ENCODE peak calls at places on chromosomes 12 and 14, in eight cellular contexts. K is PC-9, L is A549, C is tibial artery, N is neural crest cell, T is mammary epithelial cell, B is pancreas, Y is bronchial epithelial cell. J is an unnamed sample.

GRCh38 chr14:77641207-77641533 is 24.7 kb upstream of the SPTLC2 start:
- DNase-seq in K (peak; percentile 74), L (no peak), C (no peak), N (no peak), T (no peak), B (no peak), Y (no peak), J (no peak)

GRCh38 chr12:130754234-130755001 is 38.3 kb upstream of the RIMBP2 start:
- DNase-seq in K (no peak), L (no peak), C (no peak), N (no peak), T (no peak), B (no peak), Y (no peak), J (no peak)

GRCh38 chr12:122168492-122168891 is 5.5 kb downstream of the IL31 start:
- DNase-seq in K (no peak), L (no peak), C (no peak), N (no peak), T (no peak), B (no peak), Y (no peak), J (no peak)

GRCh38 chr12:76277480-76277879 is 70.7 kb downstream of the BBS10 start:
- DNase-seq in K (no peak), L (no peak), C (no peak), N (no peak), T (peak; percentile 61), B (no peak), Y (peak; percentile 41), J (no peak)

GRCh38 chr14:50954811-50955372 is 10.6 kb upstream of the PYGL start:
- DNase-seq in K (peak; percentile 52), L (peak; percentile 79), C (no peak), N (no peak), T (peak; percentile 66), B (no peak), Y (peak; percentile 88), J (no peak)

GRCh38 chr14:35480119-35480769 is 53.7 kb upstream of the INSM2 start:
- DNase-seq in K (no peak), L (no peak), C (no peak), N (no peak), T (peak; percentile 1), B (no peak), Y (peak; percentile 22), J (no peak)

GRCh38 chr12:49462103-49462739 is 76.6 kb upstream of the KCNH3 start:
- DNase-seq in K (no peak), L (no peak), C (no peak), N (no peak), T (no peak), B (no peak), Y (no peak), J (no peak)

GRCh38 chr12:56839489-56840442 is 76.6 kb downstream of the HSD17B6 start:
- DNase-seq in K (peak; percentile 37), L (peak; percentile 65), C (peak; percentile 66), N (peak; percentile 30), T (peak; percentile 56), B (no peak), Y (peak; percentile 48), J (peak; percentile 77)

GRCh38 chr14:69093551-69094421 is 59.1 kb downstream of the DCAF5 start:
- DNase-seq in K (peak; percentile 62), L (no peak), C (no peak), N (peak; percentile 10), T (peak; percentile 47), B (no peak), Y (no peak), J (peak; percentile 66)

GRCh38 chr14:69092840-69093422 is 60.0 kb downstream of the DCAF5 start:
- DNase-seq in K (no peak), L (no peak), C (no peak), N (no peak), T (no peak), B (no peak), Y (no peak), J (no peak)

GRCh38 chr14:69097974-69098373 is 54.9 kb downstream of the DCAF5 start:
- DNase-seq in K (no peak), L (no peak), C (no peak), N (no peak), T (no peak), B (no peak), Y (no peak), J (no peak)

GRCh38 chr14:69094481-69094880 is 58.4 kb downstream of the DCAF5 start:
- DNase-seq in K (no peak), L (no peak), C (no peak), N (no peak), T (no peak), B (no peak), Y (no peak), J (no peak)

DNA sequence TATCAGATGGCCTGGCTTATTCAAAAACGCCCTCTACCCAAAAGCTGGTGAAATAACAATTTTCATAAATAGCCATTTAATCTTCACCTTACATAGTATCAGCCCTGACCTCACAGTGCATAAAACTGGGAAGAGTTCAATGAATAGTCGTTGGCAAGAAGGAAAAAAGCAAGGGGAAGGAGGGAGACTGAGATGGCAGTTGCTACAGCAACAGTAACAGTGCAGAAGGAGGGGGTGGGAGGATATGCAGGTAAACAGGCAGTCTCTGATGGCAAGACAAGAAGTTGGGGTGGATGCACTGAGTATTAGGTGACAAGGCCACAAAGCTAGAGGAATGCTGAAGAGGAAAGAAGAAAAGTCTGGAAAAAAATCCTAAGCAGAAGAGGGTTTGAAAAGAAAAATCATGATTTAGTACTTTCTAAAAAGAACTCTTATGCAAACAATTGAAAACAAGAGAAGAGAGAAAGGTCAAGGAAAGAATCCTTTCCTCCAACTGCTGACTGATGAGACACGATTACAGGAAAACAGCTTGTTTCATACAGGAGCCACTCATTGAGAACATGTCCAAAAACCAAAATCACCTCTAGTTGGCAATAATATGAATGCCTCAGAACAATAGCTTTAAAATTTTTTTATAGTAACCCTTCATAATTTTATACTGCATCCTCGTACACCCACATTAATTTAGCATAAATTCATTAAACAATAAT is 56.0 kb downstream of the DCAF5 start:
- DNase-seq in K (no peak), L (no peak), C (no peak), N (no peak), T (no peak), B (no peak), Y (no peak), J (no peak)
- TF ChIP-seq CTCF in K (no peak), L (no peak), C (no peak), N (no peak), T (no peak), B (no peak), Y (no peak), J (no peak)

GRCh38 chr12:89476889-89477288 is 47.7 kb downstream of the GALNT4 start:
- DNase-seq in K (no peak), L (no peak), C (no peak), N (no peak), T (no peak), B (no peak), Y (no peak), J (no peak)

GRCh38 chr12:89479982-89480381 is 44.6 kb downstream of the GALNT4 start:
- DNase-seq in K (no peak), L (no peak), C (no peak), N (no peak), T (no peak), B (no peak), Y (no peak), J (peak; percentile 17)

GRCh38 chr12:89475203-89475990 is 49.2 kb downstream of the GALNT4 start:
- DNase-seq in K (no peak), L (no peak), C (no peak), N (no peak), T (no peak), B (no peak), Y (peak; percentile 56), J (no peak)

GRCh38 chr12:89476232-89476631 is 48.4 kb downstream of the GALNT4 start:
- DNase-seq in K (no peak), L (no peak), C (no peak), N (no peak), T (no peak), B (no peak), Y (no peak), J (no peak)

DNA sequence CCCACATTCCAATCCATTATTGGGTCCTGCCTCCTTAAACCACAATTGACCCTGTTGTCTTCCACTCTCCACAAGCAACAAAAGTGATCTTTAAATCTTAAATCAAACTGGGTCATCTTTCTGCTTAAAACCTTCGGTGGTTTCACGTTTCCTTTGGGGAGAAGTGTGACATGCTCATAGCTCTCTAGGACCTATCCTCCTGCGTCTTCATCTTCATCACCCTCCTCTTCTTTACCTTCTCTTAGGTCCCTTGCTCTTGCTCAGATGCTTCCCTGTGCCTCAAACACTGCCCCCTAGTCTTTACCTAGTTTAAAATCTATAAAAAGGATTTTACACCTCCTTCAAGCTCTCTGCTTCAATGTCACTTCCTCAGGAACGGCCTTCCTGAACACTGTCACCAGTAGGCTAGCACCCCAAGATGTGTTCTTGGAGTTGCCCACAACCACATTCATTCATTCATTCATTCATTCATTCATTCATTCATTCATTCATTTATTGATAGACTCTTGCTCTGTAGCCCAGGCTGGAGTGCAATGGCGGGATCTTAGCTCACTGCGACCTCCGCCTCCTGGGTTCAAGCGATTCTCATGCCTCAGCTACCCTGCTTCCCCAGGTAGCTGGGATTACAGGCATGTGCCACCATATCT is 46.8 kb downstream of the GALNT4 start:
- DNase-seq in K (no peak), L (no peak), C (no peak), N (no peak), T (no peak), B (no peak), Y (no peak), J (no peak)
- TF ChIP-seq CTCF in K (no peak), L (no peak), C (no peak), N (no peak), T (no peak), B (no peak), Y (no peak), J (no peak)

DNA sequence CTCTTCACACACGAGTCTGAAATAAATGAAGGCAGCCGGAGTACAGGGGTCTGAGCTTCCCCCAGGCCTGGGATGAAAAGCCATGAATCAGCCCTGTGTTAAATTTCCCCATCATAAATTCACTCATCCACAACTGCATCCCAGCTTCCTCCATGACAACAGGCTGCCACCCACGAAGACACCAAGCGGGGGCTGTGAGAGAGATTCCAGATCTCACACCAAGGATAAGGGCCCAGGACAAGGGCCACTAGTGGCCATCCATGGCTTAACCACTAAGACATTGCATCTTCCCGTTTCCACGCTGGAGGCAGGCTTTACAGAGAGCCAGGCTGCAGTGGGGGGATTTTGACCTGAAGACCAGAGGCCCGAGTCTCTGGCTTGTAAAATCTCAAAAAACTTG is 94.0 kb upstream of the NCOR2 start:
- DNase-seq in K (no peak), L (peak; percentile 29), C (no peak), N (no peak), T (no peak), B (no peak), Y (no peak), J (no peak)
- TF ChIP-seq CTCF in K (no peak), L (no peak), C (no peak), N (no peak), T (no peak), B (no peak), Y (no peak), J (no peak)

GRCh38 chr12:45281994-45282393 is 66.1 kb downstream of the ANO6 start:
- DNase-seq in K (no peak), L (no peak), C (no peak), N (no peak), T (no peak), B (no peak), Y (no peak), J (no peak)

GRCh38 chr12:45273717-45274271 is 57.9 kb downstream of the ANO6 start:
- DNase-seq in K (peak; percentile 97), L (peak; percentile 91), C (peak; percentile 74), N (no peak), T (peak; percentile 96), B (no peak), Y (peak; percentile 99), J (peak; percentile 36)

GRCh38 chr12:45278447-45278846 is 62.6 kb downstream of the ANO6 start:
- DNase-seq in K (no peak), L (no peak), C (no peak), N (no peak), T (no peak), B (no peak), Y (no peak), J (no peak)

GRCh38 chr12:45279916-45280547 is 64.1 kb downstream of the ANO6 start:
- DNase-seq in K (no peak), L (no peak), C (no peak), N (no peak), T (no peak), B (no peak), Y (no peak), J (no peak)

GRCh38 chr12:45276154-45276553 is 60.3 kb downstream of the ANO6 start:
- DNase-seq in K (no peak), L (no peak), C (no peak), N (no peak), T (no peak), B (no peak), Y (no peak), J (no peak)
- TF ChIP-seq CTCF in K (no peak), L (no peak), C (no peak), N (no peak), T (no peak), B (no peak), Y (no peak), J (no peak)

J was measured in Calu3.